ENCODE peak calls at places on chromosome 1, in nine cellular contexts. One of them, this sample, is unnamed.
A peak's percentile ranks its signal among the peaks of the same experiment; 100 is the strongest.

GRCh38 chr1:24151175-24151533 is 8.2 kb upstream of the IL22RA1 start:
- DNase-seq in psoas muscle: no peak
- DNase-seq in right cardiac atrium: no peak
- DNase-seq in CD8-positive, alpha-beta memory T cell: peak; percentile 17
- DNase-seq in gastrocnemius medialis: no peak
- DNase-seq in epithelial cell of prostate: peak; percentile 58
- DNase-seq in CD4-positive, alpha-beta T cell: no peak
- DNase-seq in stomach: peak; percentile 53
- DNase-seq in lower lobe of right lung: no peak
- DNase-seq in this sample: peak; percentile 93

GRCh38 chr1:8815582-8816285 is 1.7 kb downstream of the RERE start:
- DNase-seq in psoas muscle: no peak
- DNase-seq in right cardiac atrium: no peak
- DNase-seq in CD8-positive, alpha-beta memory T cell: peak; percentile 14
- DNase-seq in gastrocnemius medialis: no peak
- DNase-seq in epithelial cell of prostate: no peak
- DNase-seq in CD4-positive, alpha-beta T cell: no peak
- DNase-seq in stomach: peak; percentile 16
- DNase-seq in lower lobe of right lung: no peak
- DNase-seq in this sample: peak; percentile 16

GRCh38 chr1:232793944-232794343 is 11.3 kb upstream of the MAP10 start:
- DNase-seq in psoas muscle: no peak
- DNase-seq in right cardiac atrium: no peak
- DNase-seq in CD8-positive, alpha-beta memory T cell: peak; percentile 22
- DNase-seq in gastrocnemius medialis: peak; percentile 23
- DNase-seq in epithelial cell of prostate: peak; percentile 14
- DNase-seq in CD4-positive, alpha-beta T cell: peak; percentile 6
- DNase-seq in stomach: no peak
- DNase-seq in lower lobe of right lung: no peak
- DNase-seq in this sample: peak; percentile 66

GRCh38 chr1:163072658-163073057 is 3.5 kb downstream of the RGS4 start:
- DNase-seq in psoas muscle: no peak
- DNase-seq in right cardiac atrium: no peak
- DNase-seq in CD8-positive, alpha-beta memory T cell: no peak
- DNase-seq in gastrocnemius medialis: no peak
- DNase-seq in epithelial cell of prostate: no peak
- DNase-seq in CD4-positive, alpha-beta T cell: no peak
- DNase-seq in stomach: no peak
- DNase-seq in lower lobe of right lung: no peak
- DNase-seq in this sample: no peak

GRCh38 chr1:26168410-26169167 is at the start of gene C1orf232:
- DNase-seq in psoas muscle: peak; percentile 35
- DNase-seq in right cardiac atrium: no peak
- DNase-seq in CD8-positive, alpha-beta memory T cell: no peak
- DNase-seq in gastrocnemius medialis: no peak
- DNase-seq in epithelial cell of prostate: no peak
- DNase-seq in CD4-positive, alpha-beta T cell: no peak
- DNase-seq in stomach: no peak
- DNase-seq in lower lobe of right lung: no peak
- DNase-seq in this sample: no peak

GRCh38 chr1:14996133-14997050 is 157.2 kb upstream of the TMEM51 start:
- DNase-seq in psoas muscle: peak; percentile 48
- DNase-seq in right cardiac atrium: no peak
- DNase-seq in CD8-positive, alpha-beta memory T cell: no peak
- DNase-seq in gastrocnemius medialis: no peak
- DNase-seq in epithelial cell of prostate: no peak
- DNase-seq in CD4-positive, alpha-beta T cell: no peak
- DNase-seq in stomach: no peak
- DNase-seq in lower lobe of right lung: no peak
- DNase-seq in this sample: no peak

GRCh38 chr1:113029822-113030221 is 43.2 kb upstream of the LRIG2 start:
- DNase-seq in psoas muscle: no peak
- DNase-seq in right cardiac atrium: no peak
- DNase-seq in CD8-positive, alpha-beta memory T cell: no peak
- DNase-seq in gastrocnemius medialis: no peak
- DNase-seq in epithelial cell of prostate: no peak
- DNase-seq in CD4-positive, alpha-beta T cell: no peak
- DNase-seq in stomach: no peak
- DNase-seq in lower lobe of right lung: no peak
- DNase-seq in this sample: no peak

GRCh38 chr1:9985001-9985400 is 12.0 kb upstream of the RBP7 start:
- DNase-seq in psoas muscle: no peak
- DNase-seq in right cardiac atrium: no peak
- DNase-seq in CD8-positive, alpha-beta memory T cell: no peak
- DNase-seq in gastrocnemius medialis: no peak
- DNase-seq in epithelial cell of prostate: no peak
- DNase-seq in CD4-positive, alpha-beta T cell: no peak
- DNase-seq in stomach: no peak
- DNase-seq in lower lobe of right lung: no peak
- DNase-seq in this sample: no peak

GRCh38 chr1:159828916-159829634 is 2.4 kb downstream of the SLAMF8 start:
- DNase-seq in psoas muscle: peak; percentile 42
- DNase-seq in right cardiac atrium: peak; percentile 58
- DNase-seq in CD8-positive, alpha-beta memory T cell: no peak
- DNase-seq in gastrocnemius medialis: peak; percentile 38
- DNase-seq in epithelial cell of prostate: no peak
- DNase-seq in CD4-positive, alpha-beta T cell: no peak
- DNase-seq in stomach: peak; percentile 49
- DNase-seq in lower lobe of right lung: peak; percentile 72
- DNase-seq in this sample: peak; percentile 59

GRCh38 chr1:109765483-109765815 is 1.7 kb upstream of the EPS8L3 start:
- DNase-seq in psoas muscle: no peak
- DNase-seq in right cardiac atrium: no peak
- DNase-seq in CD8-positive, alpha-beta memory T cell: no peak
- DNase-seq in gastrocnemius medialis: peak; percentile 5
- DNase-seq in epithelial cell of prostate: no peak
- DNase-seq in CD4-positive, alpha-beta T cell: no peak
- DNase-seq in stomach: peak; percentile 21
- DNase-seq in lower lobe of right lung: peak; percentile 24
- DNase-seq in this sample: no peak

GRCh38 chr1:201556841-201557571 is 18.1 kb downstream of the NAV1 start:
- DNase-seq in psoas muscle: no peak
- DNase-seq in right cardiac atrium: no peak
- DNase-seq in CD8-positive, alpha-beta memory T cell: no peak
- DNase-seq in gastrocnemius medialis: no peak
- DNase-seq in epithelial cell of prostate: no peak
- DNase-seq in CD4-positive, alpha-beta T cell: no peak
- DNase-seq in stomach: no peak
- DNase-seq in lower lobe of right lung: peak; percentile 10
- DNase-seq in this sample: no peak

GRCh38 chr1:55423376-55423775 is 208.2 kb upstream of the USP24 start:
- DNase-seq in psoas muscle: no peak
- DNase-seq in right cardiac atrium: no peak
- DNase-seq in CD8-positive, alpha-beta memory T cell: no peak
- DNase-seq in gastrocnemius medialis: no peak
- DNase-seq in epithelial cell of prostate: no peak
- DNase-seq in CD4-positive, alpha-beta T cell: no peak
- DNase-seq in stomach: no peak
- DNase-seq in lower lobe of right lung: no peak
- DNase-seq in this sample: no peak

GRCh38 chr1:179876289-179876715 is 1.3 kb downstream of the TOR1AIP2 start:
- DNase-seq in psoas muscle: no peak
- DNase-seq in right cardiac atrium: no peak
- DNase-seq in CD8-positive, alpha-beta memory T cell: no peak
- DNase-seq in gastrocnemius medialis: no peak
- DNase-seq in epithelial cell of prostate: peak; percentile 22
- DNase-seq in CD4-positive, alpha-beta T cell: no peak
- DNase-seq in stomach: no peak
- DNase-seq in lower lobe of right lung: no peak
- DNase-seq in this sample: peak; percentile 87

GRCh38 chr1:65525297-65526048 is 105.0 kb downstream of the LEPR start:
- DNase-seq in psoas muscle: peak; percentile 35
- DNase-seq in right cardiac atrium: peak; percentile 48
- DNase-seq in CD8-positive, alpha-beta memory T cell: no peak
- DNase-seq in gastrocnemius medialis: no peak
- DNase-seq in epithelial cell of prostate: no peak
- DNase-seq in CD4-positive, alpha-beta T cell: no peak
- DNase-seq in stomach: peak; percentile 30
- DNase-seq in lower lobe of right lung: peak; percentile 46
- DNase-seq in this sample: no peak
- H3K27ac ChIP-seq in psoas muscle: peak overlapping the region; percentile 12
- H3K27ac ChIP-seq in right cardiac atrium: no peak overlapping the region
- H3K27ac ChIP-seq in CD8-positive, alpha-beta memory T cell: peak overlapping the region; percentile 65
- H3K27ac ChIP-seq in gastrocnemius medialis: peak overlapping the region; percentile 7
- H3K27ac ChIP-seq in epithelial cell of prostate: no peak overlapping the region
- H3K27ac ChIP-seq in CD4-positive, alpha-beta T cell: no peak overlapping the region
- H3K27ac ChIP-seq in stomach: peak overlapping the region; percentile 85
- H3K27ac ChIP-seq in lower lobe of right lung: peak overlapping the region; percentile 73
- H3K27ac ChIP-seq in this sample: no peak overlapping the region

GRCh38 chr1:147541672-147542548 is 609 bp downstream of the BCL9 start:
- DNase-seq in psoas muscle: peak; percentile 45
- DNase-seq in right cardiac atrium: peak; percentile 47
- DNase-seq in CD8-positive, alpha-beta memory T cell: no peak
- DNase-seq in gastrocnemius medialis: peak; percentile 51
- DNase-seq in epithelial cell of prostate: no peak
- DNase-seq in CD4-positive, alpha-beta T cell: no peak
- DNase-seq in stomach: peak; percentile 43
- DNase-seq in lower lobe of right lung: peak; percentile 61
- DNase-seq in this sample: peak; percentile 36

GRCh38 chr1:147545133-147545532 is 3.8 kb downstream of the BCL9 start:
- DNase-seq in psoas muscle: peak; percentile 44
- DNase-seq in right cardiac atrium: no peak
- DNase-seq in CD8-positive, alpha-beta memory T cell: peak; percentile 88
- DNase-seq in gastrocnemius medialis: peak; percentile 56
- DNase-seq in epithelial cell of prostate: peak; percentile 98
- DNase-seq in CD4-positive, alpha-beta T cell: peak; percentile 81
- DNase-seq in stomach: peak; percentile 60
- DNase-seq in lower lobe of right lung: peak; percentile 80
- DNase-seq in this sample: peak; percentile 45

GRCh38 chr1:147542549-147542857 is 1.2 kb downstream of the BCL9 start:
- DNase-seq in psoas muscle: no peak
- DNase-seq in right cardiac atrium: no peak
- DNase-seq in CD8-positive, alpha-beta memory T cell: no peak
- DNase-seq in gastrocnemius medialis: no peak
- DNase-seq in epithelial cell of prostate: no peak
- DNase-seq in CD4-positive, alpha-beta T cell: no peak
- DNase-seq in stomach: no peak
- DNase-seq in lower lobe of right lung: no peak
- DNase-seq in this sample: no peak

GRCh38 chr1:147534386-147534785 is 6.9 kb upstream of the BCL9 start:
- DNase-seq in psoas muscle: no peak
- DNase-seq in right cardiac atrium: no peak
- DNase-seq in CD8-positive, alpha-beta memory T cell: no peak
- DNase-seq in gastrocnemius medialis: peak; percentile 68
- DNase-seq in epithelial cell of prostate: no peak
- DNase-seq in CD4-positive, alpha-beta T cell: no peak
- DNase-seq in stomach: no peak
- DNase-seq in lower lobe of right lung: no peak
- DNase-seq in this sample: no peak

DNA sequence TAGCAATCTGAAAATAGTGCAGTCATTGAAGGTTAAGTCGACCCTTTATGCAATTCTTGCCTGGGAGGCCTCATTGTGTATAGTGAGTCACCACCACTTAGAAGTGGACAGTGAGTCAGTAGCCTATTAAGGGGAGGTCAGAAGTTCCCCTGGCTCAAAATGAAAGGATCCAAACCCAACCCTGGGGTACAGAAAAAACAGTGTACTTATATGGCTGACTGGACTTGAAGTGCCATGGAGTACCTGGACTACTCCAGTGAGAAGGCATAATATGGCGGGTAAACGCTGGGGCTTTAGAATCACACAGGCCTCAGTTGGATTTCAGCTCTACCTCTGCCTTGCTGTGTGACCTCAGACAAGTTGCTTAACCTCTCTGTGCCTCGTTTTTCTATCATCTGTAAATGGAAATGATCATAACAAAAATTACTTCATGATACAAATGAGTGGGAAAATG is 2.2 kb upstream of the BCL9 start:
- DNase-seq in psoas muscle: no peak
- DNase-seq in right cardiac atrium: no peak
- DNase-seq in CD8-positive, alpha-beta memory T cell: no peak
- DNase-seq in gastrocnemius medialis: peak; percentile 78
- DNase-seq in epithelial cell of prostate: peak; percentile 43
- DNase-seq in CD4-positive, alpha-beta T cell: no peak
- DNase-seq in stomach: no peak
- DNase-seq in lower lobe of right lung: no peak
- DNase-seq in this sample: peak; percentile 14
- H3K27ac ChIP-seq in psoas muscle: peak overlapping the region; percentile 84
- H3K27ac ChIP-seq in right cardiac atrium: peak overlapping the region; percentile 43
- H3K27ac ChIP-seq in CD8-positive, alpha-beta memory T cell: no peak overlapping the region
- H3K27ac ChIP-seq in gastrocnemius medialis: peak overlapping the region; percentile 97
- H3K27ac ChIP-seq in epithelial cell of prostate: no peak overlapping the region
- H3K27ac ChIP-seq in CD4-positive, alpha-beta T cell: no peak overlapping the region
- H3K27ac ChIP-seq in stomach: peak overlapping the region; percentile 92
- H3K27ac ChIP-seq in lower lobe of right lung: peak overlapping the region; percentile 44
- H3K27ac ChIP-seq in this sample: no peak overlapping the region

GRCh38 chr1:212465311-212465710 is 32.6 kb downstream of the NENF start:
- DNase-seq in psoas muscle: no peak
- DNase-seq in right cardiac atrium: no peak
- DNase-seq in CD8-positive, alpha-beta memory T cell: no peak
- DNase-seq in gastrocnemius medialis: no peak
- DNase-seq in epithelial cell of prostate: no peak
- DNase-seq in CD4-positive, alpha-beta T cell: no peak
- DNase-seq in stomach: no peak
- DNase-seq in lower lobe of right lung: no peak
- DNase-seq in this sample: no peak

GRCh38 chr1:212466437-212466836 is 33.7 kb downstream of the NENF start:
- DNase-seq in psoas muscle: no peak
- DNase-seq in right cardiac atrium: no peak
- DNase-seq in CD8-positive, alpha-beta memory T cell: no peak
- DNase-seq in gastrocnemius medialis: no peak
- DNase-seq in epithelial cell of prostate: no peak
- DNase-seq in CD4-positive, alpha-beta T cell: no peak
- DNase-seq in stomach: no peak
- DNase-seq in lower lobe of right lung: no peak
- DNase-seq in this sample: no peak

GRCh38 chr1:212466913-212467650 is 34.4 kb downstream of the NENF start:
- DNase-seq in psoas muscle: no peak
- DNase-seq in right cardiac atrium: no peak
- DNase-seq in CD8-positive, alpha-beta memory T cell: no peak
- DNase-seq in gastrocnemius medialis: no peak
- DNase-seq in epithelial cell of prostate: no peak
- DNase-seq in CD4-positive, alpha-beta T cell: no peak
- DNase-seq in stomach: no peak
- DNase-seq in lower lobe of right lung: no peak
- DNase-seq in this sample: no peak

GRCh38 chr1:212470059-212470458 is 37.3 kb downstream of the NENF start:
- DNase-seq in psoas muscle: peak; percentile 82
- DNase-seq in right cardiac atrium: peak; percentile 92
- DNase-seq in CD8-positive, alpha-beta memory T cell: no peak
- DNase-seq in gastrocnemius medialis: peak; percentile 87
- DNase-seq in epithelial cell of prostate: peak; percentile 91
- DNase-seq in CD4-positive, alpha-beta T cell: no peak
- DNase-seq in stomach: peak; percentile 75
- DNase-seq in lower lobe of right lung: no peak
- DNase-seq in this sample: no peak

GRCh38 chr1:212467843-212468482 is 35.2 kb downstream of the NENF start:
- DNase-seq in psoas muscle: no peak
- DNase-seq in right cardiac atrium: no peak
- DNase-seq in CD8-positive, alpha-beta memory T cell: no peak
- DNase-seq in gastrocnemius medialis: no peak
- DNase-seq in epithelial cell of prostate: no peak
- DNase-seq in CD4-positive, alpha-beta T cell: no peak
- DNase-seq in stomach: no peak
- DNase-seq in lower lobe of right lung: no peak
- DNase-seq in this sample: no peak
- H3K27ac ChIP-seq in psoas muscle: no peak overlapping the region
- H3K27ac ChIP-seq in right cardiac atrium: no peak overlapping the region
- H3K27ac ChIP-seq in CD8-positive, alpha-beta memory T cell: no peak overlapping the region
- H3K27ac ChIP-seq in gastrocnemius medialis: no peak overlapping the region
- H3K27ac ChIP-seq in epithelial cell of prostate: no peak overlapping the region
- H3K27ac ChIP-seq in CD4-positive, alpha-beta T cell: no peak overlapping the region
- H3K27ac ChIP-seq in stomach: no peak overlapping the region
- H3K27ac ChIP-seq in lower lobe of right lung: no peak overlapping the region
- H3K27ac ChIP-seq in this sample: no peak overlapping the region

GRCh38 chr1:151905070-151905442 is 4.3 kb downstream of the THEM4 start:
- DNase-seq in psoas muscle: no peak
- DNase-seq in right cardiac atrium: peak; percentile 46
- DNase-seq in CD8-positive, alpha-beta memory T cell: peak; percentile 58
- DNase-seq in gastrocnemius medialis: no peak
- DNase-seq in epithelial cell of prostate: no peak
- DNase-seq in CD4-positive, alpha-beta T cell: peak; percentile 66
- DNase-seq in stomach: no peak
- DNase-seq in lower lobe of right lung: no peak
- DNase-seq in this sample: no peak
- H3K27ac ChIP-seq in psoas muscle: no peak overlapping the region
- H3K27ac ChIP-seq in right cardiac atrium: no peak overlapping the region
- H3K27ac ChIP-seq in CD8-positive, alpha-beta memory T cell: peak overlapping the region; percentile 51
- H3K27ac ChIP-seq in gastrocnemius medialis: no peak overlapping the region
- H3K27ac ChIP-seq in epithelial cell of prostate: no peak overlapping the region
- H3K27ac ChIP-seq in CD4-positive, alpha-beta T cell: peak overlapping the region; percentile 75
- H3K27ac ChIP-seq in stomach: peak overlapping the region; percentile 30
- H3K27ac ChIP-seq in lower lobe of right lung: no peak overlapping the region
- H3K27ac ChIP-seq in this sample: no peak overlapping the region